ENCODE peak calls at places on chromosomes 4 and X, in eight cellular contexts. E is neural progenitor cell, I is MM.1S, A is body of pancreas, Y is A549, S is pancreas, H is tibial nerve, J is ascending aorta. M is an unnamed sample.

GRCh38 chr4:95548738-95549245 is at the start of gene UNC5C:
- DNase-seq in A (peak; percentile 16), S (peak; percentile 27), I (no peak), H (peak; percentile 59), Y (no peak), J (no peak), E (peak; percentile 83), M (no peak)

GRCh38 chr4:80361329-80361900 is 25.9 kb downstream of the CFAP299 start:
- DNase-seq in J (no peak), A (no peak), E (peak; percentile 8), Y (peak; percentile 8), I (peak; percentile 49), S (no peak), H (no peak), M (no peak)

GRCh38 chr4:40897557-40898203 is 147.9 kb downstream of the NSUN7 start:
- DNase-seq in J (no peak), E (peak; percentile 86), Y (peak; percentile 71), S (peak; percentile 83), I (peak; percentile 61), A (peak; percentile 77), H (peak; percentile 53), M (peak; percentile 38)

GRCh38 chr4:91064157-91064853 is 937.1 kb downstream of the CCSER1 start:
- DNase-seq in H (no peak), J (no peak), I (no peak), Y (no peak), S (no peak), A (peak; percentile 18), E (peak; percentile 80), M (no peak)

GRCh38 chr4:107314156-107314555 is 278.0 kb upstream of the DKK2 start:
- DNase-seq in I (no peak), Y (no peak), S (no peak), H (no peak), A (no peak), E (no peak), J (no peak), M (no peak)

GRCh38 chr4:88533937-88534750 is 10.6 kb upstream of the PYURF start:
- DNase-seq in Y (no peak), E (no peak), A (no peak), S (no peak), H (no peak), J (no peak), I (no peak), M (no peak)

GRCh38 chr4:140790765-140791164 is 34.6 kb upstream of the TBC1D9 start:
- DNase-seq in H (peak; percentile 28), A (no peak), I (peak; percentile 50), J (no peak), Y (no peak), E (no peak), S (no peak), M (no peak)

GRCh38 chr4:158130204-158130603 is 42.6 kb downstream of the GASK1B start:
- DNase-seq in S (no peak), Y (no peak), J (no peak), I (no peak), A (no peak), H (no peak), E (no peak), M (no peak)

GRCh38 chr4:177411996-177412395 is 30.2 kb downstream of the AGA start:
- DNase-seq in S (no peak), A (no peak), J (no peak), E (no peak), Y (no peak), I (no peak), H (no peak), M (no peak)

GRCh38 chr4:42464550-42465124 is 67.3 kb downstream of the SHISA3 start:
- DNase-seq in E (no peak), Y (no peak), S (no peak), J (no peak), H (no peak), A (no peak), I (no peak), M (no peak)

GRCh38 chr4:8547108-8547911 is 32.9 kb upstream of the GPR78 start:
- DNase-seq in A (peak; percentile 43), H (no peak), Y (no peak), J (no peak), I (peak; percentile 47), E (peak; percentile 56), S (no peak), M (no peak)

GRCh38 chr4:17690898-17691297 is 76.5 kb downstream of the MED28 start:
- DNase-seq in A (no peak), Y (no peak), E (no peak), H (no peak), S (no peak), J (no peak), I (no peak), M (no peak)

GRCh38 chrX:132810964-132811712 is 147.3 kb downstream of the HS6ST2 start:
- DNase-seq in H (no peak), I (no peak), Y (no peak), J (no peak), A (no peak), E (no peak), S (no peak), M (no peak)

GRCh38 chr4:10180927-10181744 is 64.5 kb upstream of the WDR1 start:
- DNase-seq in Y (no peak), I (peak; percentile 37), J (no peak), S (no peak), H (no peak), A (no peak), E (no peak), M (peak; percentile 12)

GRCh38 chr4:23504094-23504493 is 385.8 kb downstream of the PPARGC1A start:
- DNase-seq in A (no peak), I (no peak), J (no peak), H (no peak), Y (no peak), S (no peak), E (peak; percentile 18), M (no peak)

GRCh38 chrX:148049441-148049840 is 68.3 kb downstream of the FMR1NB start:
- DNase-seq in S (no peak), E (peak; percentile 56), Y (peak; percentile 1), H (no peak), A (no peak), I (peak; percentile 54), J (no peak), M (no peak)

GRCh38 chr4:142091085-142091513 is 454.7 kb downstream of the IL15 start:
- DNase-seq in E (no peak), S (no peak), Y (peak; percentile 16), H (peak; percentile 46), I (no peak), J (no peak), A (no peak), M (no peak)

GRCh38 chr4:142092941-142093340 is 456.6 kb downstream of the IL15 start:
- DNase-seq in A (no peak), Y (no peak), I (no peak), H (no peak), J (no peak), S (no peak), E (no peak), M (no peak)

GRCh38 chr4:142088906-142089305 is 452.5 kb downstream of the IL15 start:
- DNase-seq in H (no peak), J (no peak), Y (no peak), S (no peak), I (no peak), A (no peak), E (no peak), M (no peak)

GRCh38 chr4:142095886-142096605 is 459.7 kb downstream of the IL15 start:
- DNase-seq in I (no peak), J (no peak), E (no peak), H (peak; percentile 26), Y (peak; percentile 49), S (no peak), A (no peak), M (no peak)

DNA sequence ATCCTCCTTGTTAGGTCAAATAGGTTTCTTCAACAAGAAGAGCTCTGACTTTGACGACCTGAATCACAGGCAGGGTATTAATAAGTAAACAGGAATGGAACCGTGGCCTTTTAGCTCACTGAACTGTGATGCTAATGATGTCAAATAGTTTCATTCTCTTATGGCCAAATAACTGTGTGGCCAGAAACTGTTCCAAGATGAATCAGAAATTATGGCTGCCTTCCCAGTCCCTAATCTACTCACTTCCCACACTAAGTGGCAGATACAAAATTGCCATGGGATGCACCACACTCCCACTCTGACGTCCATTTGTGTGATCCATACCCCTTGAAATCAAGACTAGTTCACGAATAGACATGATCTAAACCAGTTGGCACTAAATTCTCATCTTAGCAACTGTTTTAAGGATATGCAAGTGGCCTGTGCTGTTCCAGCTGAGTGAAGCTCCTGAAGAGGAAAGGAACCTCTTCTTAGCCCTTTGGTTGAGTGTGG is 455.4 kb downstream of the IL15 start:
- DNase-seq in I (no peak), S (no peak), A (no peak), H (peak; percentile 20), Y (peak; percentile 10), E (no peak), J (no peak), M (no peak)
- H3K27ac ChIP-seq in I (no peak overlapping the region), S (no peak overlapping the region), A (no peak overlapping the region), H (peak overlapping the region; percentile 37), Y (peak overlapping the region; percentile 88), E (no peak overlapping the region), J (peak overlapping the region; percentile 94), M (no peak overlapping the region)

GRCh38 chrX:101051549-101052302 is at the start of gene TRMT2B:
- DNase-seq in Y (peak; percentile 84), S (peak; percentile 74), H (peak; percentile 63), E (peak; percentile 77), I (peak; percentile 77), A (peak; percentile 74), J (peak; percentile 52), M (peak; percentile 66)
- H3K4me3 ChIP-seq in Y (peak within 1 kb of the TSS; percentile 80), S (peak within 1 kb of the TSS; percentile 27), H (peak within 1 kb of the TSS; percentile 59), E (peak within 1 kb of the TSS; percentile 52), I (peak within 1 kb of the TSS; percentile 83), A (peak within 1 kb of the TSS; percentile 17), J (peak within 1 kb of the TSS; percentile 53), M (peak within 1 kb of the TSS; percentile 81)

DNA sequence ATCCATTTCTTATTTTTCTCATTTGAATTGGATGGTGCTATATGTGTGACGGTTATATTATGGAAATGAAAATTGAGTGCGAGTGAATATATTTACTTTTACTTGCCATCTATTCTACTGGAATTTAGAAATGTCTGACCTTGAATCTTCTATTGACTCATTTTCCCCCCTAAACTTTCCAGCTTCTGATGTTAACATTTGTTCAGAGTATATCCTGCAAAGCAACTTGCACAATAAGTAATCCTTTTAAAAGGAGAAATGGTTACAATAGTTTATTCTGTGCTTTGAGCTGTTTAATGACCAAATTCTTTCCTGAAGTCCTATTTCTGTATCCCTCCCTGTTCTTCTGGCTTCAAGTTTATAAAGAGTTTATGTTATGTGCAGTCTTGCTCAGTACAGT is 116.7 kb downstream of the ARHGAP10 start:
- DNase-seq in Y (no peak), A (no peak), J (no peak), I (no peak), S (no peak), H (no peak), E (no peak), M (no peak)
- H3K4me1 ChIP-seq in Y (no peaks in the 10 kb centered on the region), A (no peaks in the 10 kb centered on the region), J (peaks cover 19% of the 10 kb centered on the region), I (no peaks in the 10 kb centered on the region), S (no peaks in the 10 kb centered on the region), H (peaks cover 86% of the 10 kb centered on the region), E (peaks cover 21% of the 10 kb centered on the region), M (no peaks in the 10 kb centered on the region)

DNA sequence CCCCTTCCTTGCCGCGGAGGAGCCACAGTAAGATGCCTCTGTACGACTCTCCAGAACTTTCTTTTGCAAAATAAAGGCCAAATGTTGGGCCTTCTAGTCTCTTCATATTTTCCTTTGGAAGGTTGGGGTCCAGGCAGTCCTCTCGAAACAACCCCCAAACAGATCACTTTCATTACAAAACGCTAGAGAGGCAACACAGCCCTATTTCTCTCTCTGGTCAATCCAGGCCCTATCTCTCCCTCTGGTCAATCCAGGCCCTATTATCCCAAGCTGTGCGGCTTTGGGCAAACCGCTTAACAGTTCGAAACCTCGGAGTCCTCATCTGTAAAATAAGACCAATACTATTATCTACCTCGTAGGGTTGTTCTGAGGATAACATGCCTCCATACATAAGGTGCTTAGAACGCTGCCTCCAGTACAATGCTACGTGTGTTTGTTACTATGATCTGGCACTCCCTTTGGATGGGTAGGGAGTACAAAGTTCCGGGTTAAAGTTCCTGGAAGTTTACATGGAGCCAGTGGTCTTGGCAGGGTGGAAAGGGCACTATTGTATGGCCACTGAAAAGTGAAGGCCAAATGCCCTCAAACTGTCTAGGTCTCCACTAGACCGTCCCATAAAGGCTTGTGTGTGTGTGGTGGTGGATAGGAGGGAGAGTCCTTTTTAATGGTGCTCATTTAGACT is 75.4 kb upstream of the BCOR start:
- DNase-seq in I (no peak), Y (no peak), H (no peak), J (no peak), S (no peak), E (no peak), A (no peak), M (no peak)
- H3K27ac ChIP-seq in I (peak overlapping the region; percentile 95), Y (no peak overlapping the region), H (peak overlapping the region; percentile 62), J (peak overlapping the region; percentile 92), S (peak overlapping the region; percentile 50), E (no peak overlapping the region), A (peak overlapping the region; percentile 78), M (peak overlapping the region; percentile 89)

M was measured in CD8-positive, alpha-beta memory T cell.